ENCODE peak calls at places on chromosome 7, in five cellular contexts. R is GM12891; J is kidney epithelial cell; N is HuH-7; X is effector memory CD4-positive, alpha-beta T cell. U is an unnamed sample.

GRCh38 chr7:83663131-83663530 is 14.2 kb upstream of the SEMA3E start:
- DNase-seq in R (no peak), J (no peak), N (no peak), X (no peak), U (no peak)

GRCh38 chr7:96415293-96415940 is 93.5 kb upstream of the SLC25A13 start:
- DNase-seq in N (peak; percentile 51), J (no peak), R (no peak), X (no peak), U (no peak)

GRCh38 chr7:30184804-30185487 is 50.2 kb downstream of the MTURN start:
- DNase-seq in N (no peak), X (no peak), J (no peak), R (no peak), U (peak; percentile 59)

GRCh38 chr7:66957595-66958290 is 36.7 kb downstream of the TMEM248 start:
- DNase-seq in J (no peak), N (no peak), X (no peak), R (no peak), U (no peak)

GRCh38 chr7:132451161-132451560 is 125.1 kb downstream of the PLXNA4 start:
- DNase-seq in X (no peak), N (no peak), J (no peak), R (no peak), U (no peak)

GRCh38 chr7:52017802-52018679 is 701.4 kb upstream of the COBL start:
- DNase-seq in R (no peak), N (peak; percentile 48), J (no peak), X (no peak), U (peak; percentile 66)

GRCh38 chr7:90766814-90767564 is 170.9 kb downstream of the CDK14 start:
- DNase-seq in X (no peak), J (peak; percentile 83), N (peak; percentile 20), R (no peak), U (no peak)

GRCh38 chr7:80833289-80834104 is 85.4 kb downstream of the SEMA3C start:
- DNase-seq in J (no peak), X (no peak), R (no peak), N (no peak), U (no peak)

GRCh38 chr7:30276203-30276900 is 8.0 kb upstream of the ZNRF2 start:
- DNase-seq in R (no peak), X (peak; percentile 13), J (no peak), N (peak; percentile 45), U (peak; percentile 71)

GRCh38 chr7:29825750-29826529 is 19.6 kb downstream of the WIPF3 start:
- DNase-seq in J (no peak), N (no peak), X (no peak), R (no peak), U (peak; percentile 58)

GRCh38 chr7:149870701-149871483 is 2.9 kb upstream of the ATP6V0E2 start:
- DNase-seq in R (no peak), X (no peak), N (no peak), J (no peak), U (no peak)

GRCh38 chr7:151395036-151395367 is 14.8 kb downstream of the WDR86 start:
- DNase-seq in N (no peak), X (no peak), J (no peak), R (no peak), U (no peak)

GRCh38 chr7:2066251-2066919 is 166.4 kb downstream of the MAD1L1 start:
- DNase-seq in R (no peak), X (no peak), J (no peak), N (no peak), U (no peak)

GRCh38 chr7:107045980-107046379 is 1.5 kb downstream of the PRKAR2B start:
- DNase-seq in J (no peak), R (no peak), X (no peak), N (peak; percentile 88), U (no peak)

GRCh38 chr7:37363536-37364172 is 85.0 kb downstream of the ELMO1 start:
- DNase-seq in X (no peak), J (no peak), R (no peak), N (no peak), U (no peak)

GRCh38 chr7:128937647-128938523 is at the start of gene IRF5:
- DNase-seq in N (no peak), R (no peak), J (no peak), X (no peak), U (peak; percentile 89)

GRCh38 chr7:139733751-139734150 is 44.0 kb downstream of the HIPK2 start:
- DNase-seq in X (no peak), N (no peak), J (no peak), R (no peak), U (no peak)

GRCh38 chr7:136958016-136958415 is 89.6 kb downstream of the CHRM2 start:
- DNase-seq in N (no peak), J (no peak), X (no peak), R (no peak), U (no peak)

GRCh38 chr7:104767826-104768536 is 246.0 kb upstream of the KMT2E start:
- DNase-seq in J (no peak), R (no peak), N (no peak), X (no peak), U (no peak)

GRCh38 chr7:121020652-121021051 is 32.1 kb downstream of the CPED1 start:
- DNase-seq in R (no peak), J (no peak), X (no peak), N (no peak), U (no peak)

GRCh38 chr7:80244206-80244956 is 109.8 kb downstream of the GNAI1 start:
- DNase-seq in N (no peak), X (no peak), R (no peak), J (no peak), U (no peak)

GRCh38 chr7:93150200-93150835 is 2.1 kb upstream of the SAMD9L start:
- DNase-seq in J (no peak), N (no peak), R (no peak), X (no peak), U (no peak)

GRCh38 chr7:51029586-51030230 is 247.0 kb upstream of the GRB10 start:
- DNase-seq in R (no peak), N (no peak), X (no peak), J (no peak), U (no peak)

GRCh38 chr7:27116521-27116946 is 14.0 kb downstream of the HOXA4 start:
- DNase-seq in J (no peak), X (no peak), N (no peak), R (no peak), U (no peak)

GRCh38 chr7:34656036-34656435 is 2.0 kb upstream of the NPSR1 start:
- DNase-seq in X (no peak), J (no peak), N (no peak), R (no peak), U (no peak)

GRCh38 chr7:6433814-6434630 is 13.7 kb downstream of the DAGLB start:
- DNase-seq in X (no peak), R (no peak), J (no peak), N (no peak), U (no peak)

GRCh38 chr7:100689230-100690135 is 4.6 kb downstream of the GIGYF1 start:
- DNase-seq in R (peak; percentile 22), J (no peak), N (no peak), X (no peak), U (no peak)

GRCh38 chr7:30027065-30027456 is 559 bp upstream of the FKBP14 start:
- DNase-seq in R (no peak), J (peak; percentile 62), N (peak; percentile 20), X (peak; percentile 23), U (peak; percentile 65)